ENCODE peak calls at places on chromosome 18, in five cellular contexts. One of them, this sample, is unnamed. For H3K36me3, the result is how much of the 10 kb centered on the place peaks cover.

GRCh38 chr18:26746284-26747130 is 119.0 kb downstream of the AQP4 start:
- DNase-seq in GM06990: no peak
- DNase-seq in colonic mucosa: no peak
- DNase-seq in pancreas: no peak
- DNase-seq in MM.1S: no peak
- DNase-seq in this sample: no peak

GRCh38 chr18:13998571-13998970 is 83.2 kb upstream of the MC2R start:
- DNase-seq in GM06990: no peak
- DNase-seq in colonic mucosa: no peak
- DNase-seq in pancreas: no peak
- DNase-seq in MM.1S: no peak
- DNase-seq in this sample: no peak

GRCh38 chr18:3652380-3653262 is 202.6 kb downstream of the TGIF1 start:
- DNase-seq in GM06990: no peak
- DNase-seq in colonic mucosa: peak
- DNase-seq in pancreas: no peak
- DNase-seq in MM.1S: no peak
- DNase-seq in this sample: no peak

GRCh38 chr18:25464211-25464610 is 112.2 kb upstream of the ZNF521 start:
- DNase-seq in GM06990: no peak
- DNase-seq in colonic mucosa: no peak
- DNase-seq in pancreas: no peak
- DNase-seq in MM.1S: no peak
- DNase-seq in this sample: no peak

GRCh38 chr18:73848656-73849055 is 299.0 kb downstream of the FBXO15 start:
- DNase-seq in GM06990: no peak
- DNase-seq in colonic mucosa: no peak
- DNase-seq in pancreas: no peak
- DNase-seq in MM.1S: no peak
- DNase-seq in this sample: no peak

GRCh38 chr18:77478619-77479018 is 229.0 kb downstream of the GALR1 start:
- DNase-seq in GM06990: no peak
- DNase-seq in colonic mucosa: peak
- DNase-seq in pancreas: no peak
- DNase-seq in MM.1S: peak
- DNase-seq in this sample: peak

GRCh38 chr18:80158365-80158764 is 49.3 kb downstream of the ADNP2 start:
- DNase-seq in GM06990: no peak
- DNase-seq in colonic mucosa: no peak
- DNase-seq in pancreas: no peak
- DNase-seq in MM.1S: no peak
- DNase-seq in this sample: no peak

GRCh38 chr18:23378470-23378764 is 74.7 kb upstream of the RIOK3 start:
- DNase-seq in GM06990: no peak
- DNase-seq in colonic mucosa: no peak
- DNase-seq in pancreas: no peak
- DNase-seq in MM.1S: no peak
- DNase-seq in this sample: no peak

GRCh38 chr18:77129150-77129551 is 3.4 kb downstream of the MBP start:
- DNase-seq in GM06990: no peak
- DNase-seq in colonic mucosa: no peak
- DNase-seq in pancreas: no peak
- DNase-seq in MM.1S: no peak
- DNase-seq in this sample: no peak

GRCh38 chr18:48715651-48716354 is 177.0 kb downstream of the CTIF start:
- DNase-seq in GM06990: no peak
- DNase-seq in colonic mucosa: peak
- DNase-seq in pancreas: no peak
- DNase-seq in MM.1S: no peak
- DNase-seq in this sample: no peak

GRCh38 chr18:44742741-44743311 is 62.1 kb downstream of the SETBP1 start:
- DNase-seq in GM06990: no peak
- DNase-seq in colonic mucosa: peak
- DNase-seq in pancreas: no peak
- DNase-seq in MM.1S: no peak
- DNase-seq in this sample: peak

GRCh38 chr18:2180586-2180985 is 390.7 kb downstream of the METTL4 start:
- DNase-seq in GM06990: no peak
- DNase-seq in colonic mucosa: no peak
- DNase-seq in pancreas: no peak
- DNase-seq in MM.1S: no peak
- DNase-seq in this sample: no peak
- TF ChIP-seq CTCF in GM06990: no peak
- TF ChIP-seq CTCF in colonic mucosa: no peak
- TF ChIP-seq CTCF in pancreas: no peak
- TF ChIP-seq CTCF in MM.1S: no peak
- TF ChIP-seq CTCF in this sample: no peak

GRCh38 chr18:46113751-46114150 is 9.6 kb downstream of the HAUS1 start:
- DNase-seq in GM06990: no peak
- DNase-seq in colonic mucosa: no peak
- DNase-seq in pancreas: no peak
- DNase-seq in MM.1S: no peak
- DNase-seq in this sample: no peak
- H3K36me3 ChIP-seq in GM06990: under half
- H3K36me3 ChIP-seq in colonic mucosa: under half
- H3K36me3 ChIP-seq in pancreas: under half
- H3K36me3 ChIP-seq in MM.1S: under half
- H3K36me3 ChIP-seq in this sample: half or more

GRCh38 chr18:21741511-21742322 is 1.1 kb downstream of the MIB1 start:
- DNase-seq in GM06990: peak
- DNase-seq in colonic mucosa: peak
- DNase-seq in pancreas: peak
- DNase-seq in MM.1S: peak
- DNase-seq in this sample: peak

GRCh38 chr18:21740724-21741510 is at the start of gene MIB1:
- DNase-seq in GM06990: peak
- DNase-seq in colonic mucosa: peak
- DNase-seq in pancreas: peak
- DNase-seq in MM.1S: no peak
- DNase-seq in this sample: peak

GRCh38 chr18:21740474-21740723 is 193 bp upstream of the MIB1 start:
- DNase-seq in GM06990: no peak
- DNase-seq in colonic mucosa: peak
- DNase-seq in pancreas: no peak
- DNase-seq in MM.1S: peak
- DNase-seq in this sample: no peak

GRCh38 chr18:21742323-21742687 is 1.7 kb downstream of the MIB1 start:
- DNase-seq in GM06990: no peak
- DNase-seq in colonic mucosa: no peak
- DNase-seq in pancreas: no peak
- DNase-seq in MM.1S: no peak
- DNase-seq in this sample: no peak

GRCh38 chr18:21739604-21740473 is 753 bp upstream of the MIB1 start:
- DNase-seq in GM06990: no peak
- DNase-seq in colonic mucosa: peak
- DNase-seq in pancreas: no peak
- DNase-seq in MM.1S: no peak
- DNase-seq in this sample: no peak
- H3K4me3 ChIP-seq in GM06990: peak
- H3K4me3 ChIP-seq in colonic mucosa: peak
- H3K4me3 ChIP-seq in pancreas: peak
- H3K4me3 ChIP-seq in MM.1S: peak
- H3K4me3 ChIP-seq in this sample: peak

DNA sequence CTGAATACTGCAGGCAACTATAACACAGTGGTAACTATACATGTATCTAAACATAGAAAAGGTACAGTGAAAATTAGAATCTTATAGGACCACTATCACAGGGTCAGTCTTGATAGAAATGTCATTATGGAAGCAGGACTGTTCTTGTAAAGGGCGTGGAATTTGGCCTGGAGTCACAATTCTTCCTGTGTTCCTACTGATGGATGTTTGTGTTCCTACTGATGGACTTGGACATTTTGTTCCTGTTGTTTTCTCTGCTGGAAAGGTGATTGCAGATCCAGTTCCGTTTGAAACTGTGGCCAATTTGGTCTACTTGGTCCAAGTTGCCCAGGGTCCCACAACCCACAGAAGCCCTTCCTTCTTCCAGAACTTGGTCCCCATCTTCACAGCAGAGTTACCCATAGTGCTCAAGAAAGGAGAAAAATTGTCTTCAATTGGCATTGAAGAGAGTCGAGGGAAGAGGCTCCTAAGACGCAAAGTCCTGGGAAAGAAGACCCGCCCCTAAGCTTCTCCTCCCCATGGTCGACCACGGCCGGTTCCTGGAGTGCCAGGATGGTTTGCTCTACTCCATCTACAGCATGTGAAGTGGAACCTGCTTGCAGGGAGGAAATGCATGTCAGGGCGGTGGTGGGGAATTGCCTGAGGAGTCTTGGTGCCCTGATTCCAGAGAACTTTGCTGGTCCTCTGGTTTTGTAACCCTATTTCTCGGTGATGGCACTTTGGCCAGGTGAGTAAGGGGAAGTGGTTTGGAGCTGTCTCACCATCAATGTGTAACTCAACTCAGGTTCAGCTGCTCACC is 102.8 kb upstream of the RAB12 start:
- DNase-seq in GM06990: no peak
- DNase-seq in colonic mucosa: no peak
- DNase-seq in pancreas: no peak
- DNase-seq in MM.1S: no peak
- DNase-seq in this sample: no peak
- TF ChIP-seq CTCF in GM06990: no peak
- TF ChIP-seq CTCF in colonic mucosa: no peak
- TF ChIP-seq CTCF in pancreas: no peak
- TF ChIP-seq CTCF in MM.1S: no peak
- TF ChIP-seq CTCF in this sample: no peak

GRCh38 chr18:58256316-58257080 is 212.5 kb downstream of the NEDD4L start:
- DNase-seq in GM06990: no peak
- DNase-seq in colonic mucosa: no peak
- DNase-seq in pancreas: peak
- DNase-seq in MM.1S: no peak
- DNase-seq in this sample: no peak
- H3K36me3 ChIP-seq in GM06990: under half
- H3K36me3 ChIP-seq in colonic mucosa: under half
- H3K36me3 ChIP-seq in pancreas: under half
- H3K36me3 ChIP-seq in MM.1S: under half
- H3K36me3 ChIP-seq in this sample: under half

DNA sequence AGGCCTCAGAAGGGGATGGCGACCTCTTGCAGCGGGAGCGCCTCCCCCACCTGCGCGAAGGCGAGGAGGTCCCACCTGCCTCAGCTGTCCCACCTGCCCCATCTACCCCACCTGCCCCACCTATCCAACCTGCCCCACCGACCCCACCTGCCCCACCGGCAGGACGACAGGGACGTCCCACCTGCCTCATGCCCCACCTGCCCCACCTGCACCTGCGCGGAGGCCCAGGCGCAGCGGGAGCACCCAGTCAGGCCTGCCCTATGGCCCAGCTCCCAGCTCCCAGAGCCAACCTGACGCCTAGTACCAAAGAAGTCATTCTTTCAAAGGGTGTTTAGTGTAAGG is 489.1 kb upstream of the SMIM21 start:
- DNase-seq in GM06990: no peak
- DNase-seq in colonic mucosa: no peak
- DNase-seq in pancreas: peak
- DNase-seq in MM.1S: no peak
- DNase-seq in this sample: no peak
- H3K4me3 ChIP-seq in GM06990: no peak
- H3K4me3 ChIP-seq in colonic mucosa: no peak
- H3K4me3 ChIP-seq in pancreas: peak
- H3K4me3 ChIP-seq in MM.1S: no peak
- H3K4me3 ChIP-seq in this sample: no peak

GRCh38 chr18:66752733-66753132 is 148.8 kb upstream of the CDH19 start:
- DNase-seq in GM06990: no peak
- DNase-seq in colonic mucosa: no peak
- DNase-seq in pancreas: no peak
- DNase-seq in MM.1S: no peak
- DNase-seq in this sample: no peak

GRCh38 chr18:66754335-66754734 is 150.4 kb upstream of the CDH19 start:
- DNase-seq in GM06990: no peak
- DNase-seq in colonic mucosa: no peak
- DNase-seq in pancreas: no peak
- DNase-seq in MM.1S: no peak
- DNase-seq in this sample: no peak

GRCh38 chr18:66749475-66750035 is 145.7 kb upstream of the CDH19 start:
- DNase-seq in GM06990: no peak
- DNase-seq in colonic mucosa: no peak
- DNase-seq in pancreas: no peak
- DNase-seq in MM.1S: no peak
- DNase-seq in this sample: no peak

GRCh38 chr18:66749030-66749429 is 145.1 kb upstream of the CDH19 start:
- DNase-seq in GM06990: no peak
- DNase-seq in colonic mucosa: no peak
- DNase-seq in pancreas: no peak
- DNase-seq in MM.1S: no peak
- DNase-seq in this sample: no peak
- TF ChIP-seq CTCF in GM06990: no peak
- TF ChIP-seq CTCF in colonic mucosa: peak
- TF ChIP-seq CTCF in pancreas: peak
- TF ChIP-seq CTCF in MM.1S: no peak
- TF ChIP-seq CTCF in this sample: no peak

GRCh38 chr18:63309422-63309821 is 10.1 kb downstream of the BCL2 start:
- DNase-seq in GM06990: no peak
- DNase-seq in colonic mucosa: no peak
- DNase-seq in pancreas: no peak
- DNase-seq in MM.1S: no peak
- DNase-seq in this sample: no peak

GRCh38 chr18:63312731-63313408 is 6.7 kb downstream of the BCL2 start:
- DNase-seq in GM06990: no peak
- DNase-seq in colonic mucosa: no peak
- DNase-seq in pancreas: no peak
- DNase-seq in MM.1S: no peak
- DNase-seq in this sample: no peak

GRCh38 chr18:63313409-63313917 is 6.1 kb downstream of the BCL2 start:
- DNase-seq in GM06990: no peak
- DNase-seq in colonic mucosa: no peak
- DNase-seq in pancreas: no peak
- DNase-seq in MM.1S: no peak
- DNase-seq in this sample: no peak

GRCh38 chr18:63314062-63314790 is 5.3 kb downstream of the BCL2 start:
- DNase-seq in GM06990: no peak
- DNase-seq in colonic mucosa: no peak
- DNase-seq in pancreas: no peak
- DNase-seq in MM.1S: no peak
- DNase-seq in this sample: no peak

DNA sequence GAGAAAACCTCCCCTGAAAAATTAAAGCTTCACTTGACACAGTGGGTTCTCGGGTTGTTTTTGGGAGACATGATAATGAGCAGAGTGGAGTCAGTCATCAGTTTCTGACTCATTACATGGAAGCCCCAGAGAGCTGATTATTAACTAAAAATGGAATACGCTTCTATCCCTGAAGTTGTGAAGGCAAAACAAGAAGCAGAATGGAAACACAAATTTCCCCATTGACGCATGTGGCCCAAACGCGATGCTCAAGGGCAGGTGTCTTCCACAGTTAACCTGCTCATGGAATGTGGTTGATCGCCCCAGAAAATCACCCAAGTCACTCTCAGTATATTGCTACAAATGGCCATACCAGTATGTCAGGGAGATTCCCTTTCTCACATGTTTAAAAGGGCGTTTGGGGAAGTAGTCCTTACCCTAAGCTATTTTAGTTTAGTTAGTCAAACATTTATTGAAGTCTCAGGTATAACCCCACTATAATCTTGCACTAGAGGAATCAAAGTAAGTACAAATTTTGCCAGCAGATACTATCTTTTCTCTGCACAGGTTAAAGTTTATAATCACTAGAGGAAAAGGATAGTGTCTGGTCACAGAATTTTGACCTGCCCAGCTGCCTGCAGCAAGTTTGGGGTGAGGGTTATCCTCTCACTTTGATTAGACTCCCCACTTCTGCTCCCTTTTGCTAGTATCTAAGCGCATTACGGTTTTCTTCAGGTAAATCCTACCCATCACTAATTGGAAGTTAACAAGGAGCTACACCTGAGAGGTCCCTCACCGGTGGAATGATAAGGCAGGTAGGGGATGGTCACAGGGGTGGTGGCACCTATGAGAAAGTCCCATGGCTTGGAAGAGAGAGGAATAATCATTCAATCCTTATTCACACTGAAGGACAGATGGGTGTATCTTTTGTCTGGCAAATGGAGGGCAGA is 7.8 kb downstream of the BCL2 start:
- DNase-seq in GM06990: peak
- DNase-seq in colonic mucosa: no peak
- DNase-seq in pancreas: no peak
- DNase-seq in MM.1S: no peak
- DNase-seq in this sample: no peak
- H3K36me3 ChIP-seq in GM06990: under half
- H3K36me3 ChIP-seq in colonic mucosa: under half
- H3K36me3 ChIP-seq in pancreas: under half
- H3K36me3 ChIP-seq in MM.1S: under half
- H3K36me3 ChIP-seq in this sample: under half

This sample was measured in WERI-Rb-1.